ENCODE peak calls at places on chromosomes 5 and 9, in seven cellular contexts. T, N, F, O, D, G and Q are unnamed samples.

GRCh38 chr5:31889131-31889561 is 250.2 kb downstream of the PDZD2 start:
- DNase-seq in T (no peak), N (no peak), F (no peak), O (no peak), D (no peak), G (peak), Q (no peak)

GRCh38 chr9:86434039-86434726 is 80.0 kb upstream of the TUT7 start:
- DNase-seq in T (no peak), N (peak), F (peak), O (peak), D (peak), G (no peak), Q (peak)

GRCh38 chr5:40841068-40841805 is at the start of gene CARD6:
- DNase-seq in T (no peak), N (no peak), F (peak), O (peak), D (no peak), G (peak), Q (no peak)

GRCh38 chr5:89265511-89266169 is 382.7 kb upstream of the MEF2C start:
- DNase-seq in T (no peak), N (no peak), F (no peak), O (no peak), D (no peak), G (no peak), Q (no peak)

GRCh38 chr5:55708732-55709131 is 3.4 kb downstream of the SLC38A9 start:
- DNase-seq in T (no peak), N (no peak), F (no peak), O (no peak), D (no peak), G (no peak), Q (no peak)

GRCh38 chr5:28557114-28557513 is 1518.7 kb upstream of the CDH9 start:
- DNase-seq in T (no peak), N (no peak), F (no peak), O (no peak), D (no peak), G (no peak), Q (no peak)

GRCh38 chr5:150144211-150144801 is 11.3 kb downstream of the PDGFRB start:
- DNase-seq in T (no peak), N (no peak), F (peak), O (no peak), D (peak), G (no peak), Q (no peak)

GRCh38 chr5:97071101-97071500 is 71.3 kb downstream of the LIX1 start:
- DNase-seq in T (no peak), N (no peak), F (no peak), O (no peak), D (peak), G (peak), Q (no peak)

GRCh38 chr5:158054388-158055092 is 195.6 kb upstream of the CLINT1 start:
- DNase-seq in T (no peak), N (no peak), F (no peak), O (no peak), D (peak), G (no peak), Q (no peak)

GRCh38 chr5:134503937-134504437 is 21.5 kb upstream of the JADE2 start:
- DNase-seq in T (no peak), N (no peak), F (no peak), O (no peak), D (no peak), G (no peak), Q (no peak)

GRCh38 chr5:37435261-37435660 is 56.1 kb downstream of the WDR70 start:
- DNase-seq in T (no peak), N (no peak), F (no peak), O (no peak), D (no peak), G (no peak), Q (no peak)

GRCh38 chr5:123496892-123497291 is 15.1 kb upstream of the CSNK1G3 start:
- DNase-seq in T (no peak), N (no peak), F (no peak), O (no peak), D (no peak), G (peak), Q (no peak)

GRCh38 chr5:54387031-54387430 is 68.5 kb upstream of the HSPB3 start:
- DNase-seq in T (no peak), N (no peak), F (no peak), O (no peak), D (no peak), G (no peak), Q (no peak)

GRCh38 chr9:87836951-87837715 is 45.5 kb upstream of the SPATA31E1 start:
- DNase-seq in T (no peak), N (no peak), F (no peak), O (no peak), D (no peak), G (no peak), Q (no peak)

GRCh38 chr9:133838859-133839507 is 100.8 kb upstream of the SARDH start:
- DNase-seq in T (no peak), N (no peak), F (no peak), O (no peak), D (no peak), G (no peak), Q (no peak)

GRCh38 chr5:132387649-132388117 is 18.2 kb downstream of the SLC22A5 start:
- DNase-seq in T (no peak), N (peak), F (peak), O (peak), D (peak), G (peak), Q (peak)

GRCh38 chr5:72456391-72457060 is 50.7 kb downstream of the ZNF366 start:
- DNase-seq in T (no peak), N (no peak), F (no peak), O (no peak), D (no peak), G (no peak), Q (no peak)

GRCh38 chr9:34001951-34002350 is 46.7 kb downstream of the UBAP2 start:
- DNase-seq in T (no peak), N (no peak), F (no peak), O (no peak), D (no peak), G (no peak), Q (no peak)

GRCh38 chr5:73967347-73967746 is 341.4 kb downstream of the ARHGEF28 start:
- DNase-seq in T (no peak), N (no peak), F (no peak), O (no peak), D (no peak), G (no peak), Q (no peak)

GRCh38 chr9:113155911-113156559 is 5.2 kb downstream of the SLC31A2 start:
- DNase-seq in T (no peak), N (no peak), F (no peak), O (no peak), D (no peak), G (no peak), Q (no peak)

GRCh38 chr5:16519435-16519834 is 53.8 kb upstream of the ZNF622 start:
- DNase-seq in T (no peak), N (no peak), F (no peak), O (no peak), D (no peak), G (no peak), Q (peak)

DNA sequence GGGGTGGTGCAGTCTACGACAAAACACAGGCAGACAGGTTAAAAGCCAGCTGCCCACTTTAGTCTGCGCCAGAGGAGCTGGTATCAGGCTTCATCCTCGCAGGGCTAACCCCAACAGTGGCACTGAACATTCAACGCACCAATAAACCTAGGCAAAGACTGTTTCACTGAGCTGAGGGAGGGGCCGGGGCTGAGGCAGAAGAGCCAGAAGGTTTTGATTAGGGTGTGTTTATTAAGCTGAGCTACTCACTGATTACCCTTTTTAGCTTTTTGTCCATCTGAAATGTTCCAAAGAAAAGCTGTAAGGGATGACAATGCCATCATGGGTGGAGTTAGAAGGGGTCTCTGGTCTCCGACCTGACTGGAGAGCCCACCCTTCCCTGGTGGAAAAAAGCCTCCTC is 1.4 kb downstream of the ZMYND19 start:
- DNase-seq in T (no peak), N (no peak), F (no peak), O (no peak), D (no peak), G (no peak), Q (no peak)
- H3K4me3 ChIP-seq in T (peak), N (peak), F (no peak), O (peak), D (no peak), G (no peak), Q (no peak)

GRCh38 chr9:35415769-35416427 is 74.0 kb upstream of the RUSC2 start:
- DNase-seq in T (no peak), N (no peak), F (no peak), O (no peak), D (no peak), G (no peak), Q (no peak)
- TF ChIP-seq CTCF in T (no peak), N (peak), F (no peak), O (no peak), D (no peak), G (no peak), Q (no peak)

DNA sequence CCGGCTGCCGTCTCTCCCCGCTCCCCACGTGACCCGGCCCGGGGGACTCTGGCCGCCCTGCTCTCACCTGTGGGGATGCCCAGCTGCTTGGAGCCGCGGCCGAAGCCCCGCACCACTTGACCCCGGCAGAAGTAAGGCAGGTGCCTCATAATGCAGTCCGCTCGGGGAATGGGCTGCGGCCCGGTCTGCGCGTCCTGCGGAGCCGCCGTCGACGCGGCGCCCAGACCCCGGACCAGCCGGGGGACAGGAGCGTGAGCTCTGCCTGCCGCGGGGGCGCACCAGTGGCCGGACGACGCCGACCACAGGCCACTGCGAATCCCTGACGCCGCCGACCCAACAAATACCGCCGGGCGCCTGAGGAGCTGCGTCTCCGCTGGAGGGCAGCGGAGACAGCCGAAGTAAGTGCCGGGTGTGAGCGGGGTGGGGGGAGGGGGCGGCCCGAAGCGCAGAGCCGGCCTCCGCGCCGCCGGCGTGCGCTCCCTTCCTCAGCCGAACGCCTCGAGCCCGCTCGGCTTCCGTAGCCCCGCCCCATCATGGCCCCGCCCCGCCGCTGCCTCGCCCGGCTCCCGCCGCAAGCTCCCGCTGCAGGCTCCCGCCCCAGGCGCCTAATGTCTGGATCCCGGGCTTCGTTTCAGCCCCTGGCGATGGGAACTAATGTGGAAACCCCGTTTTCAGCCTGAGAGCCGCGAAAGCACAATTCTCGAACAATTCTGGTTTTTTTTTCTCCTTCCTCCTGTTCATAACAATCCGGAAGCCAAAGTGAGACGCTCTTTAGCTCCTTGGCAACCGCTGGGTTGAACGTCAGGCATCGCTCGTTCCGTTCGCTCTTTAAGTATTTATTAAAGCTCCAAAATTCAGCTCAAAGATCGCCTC is at the start of gene RFK:
- DNase-seq in T (peak), N (peak), F (peak), O (peak), D (peak), G (peak), Q (peak)
- TF ChIP-seq POLR2A in T (peak), N (peak), F (peak), O (peak), D (peak), G (peak), Q (no peak)

GRCh38 chr9:127005770-127006314 is 91.3 kb downstream of the RALGPS1 start:
- DNase-seq in T (no peak), N (no peak), F (no peak), O (no peak), D (no peak), G (no peak), Q (no peak)
- H3K4me3 ChIP-seq in T (no peak), N (no peak), F (no peak), O (no peak), D (no peak), G (no peak), Q (no peak)

DNA sequence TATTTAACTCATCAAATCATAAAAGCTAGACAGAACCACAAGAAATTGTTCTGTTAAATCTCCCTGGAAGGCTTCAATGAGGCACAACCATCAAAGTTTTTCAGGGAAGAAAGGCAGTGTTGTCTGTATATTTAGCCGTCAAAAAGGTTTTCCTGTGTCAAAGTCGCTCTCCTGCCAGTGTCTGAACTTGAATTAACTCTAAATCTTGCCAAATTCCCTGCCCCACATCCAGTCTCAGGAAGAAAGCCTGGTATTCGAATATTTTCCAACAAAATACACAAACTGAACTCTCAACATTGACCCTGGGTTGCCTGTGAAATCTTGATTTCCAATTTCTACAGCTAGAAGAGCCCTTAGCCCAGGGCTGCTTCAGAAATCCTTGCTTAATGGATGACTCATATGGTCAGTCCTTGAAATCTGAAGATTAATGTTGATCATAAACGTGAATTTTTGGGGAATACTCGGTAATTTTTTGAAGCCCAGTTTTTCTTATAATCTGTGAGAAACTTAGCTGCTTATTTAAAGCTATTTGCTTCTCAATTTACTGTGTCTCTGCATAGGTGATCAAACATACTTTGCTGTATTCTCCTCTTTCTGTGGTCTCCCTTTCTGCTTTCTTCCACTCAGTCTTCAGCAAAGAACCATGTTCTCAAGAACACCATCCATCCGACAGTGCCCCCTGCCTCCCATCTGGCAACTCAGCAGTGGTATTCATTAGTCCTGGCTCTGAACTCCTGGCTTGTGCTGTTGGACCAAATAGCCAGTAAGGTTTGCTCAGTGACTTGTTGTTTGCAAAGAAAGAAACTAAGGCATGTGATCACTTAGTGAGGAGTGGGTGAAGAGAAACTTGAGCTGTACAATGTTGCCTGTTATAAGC is 58.9 kb downstream of the NREP start:
- DNase-seq in T (no peak), N (no peak), F (no peak), O (peak), D (no peak), G (no peak), Q (no peak)
- TF ChIP-seq CTCF in T (no peak), N (peak), F (no peak), O (no peak), D (peak), G (no peak), Q (no peak)

GRCh38 chr5:125422342-125422741 is 675.9 kb upstream of the ZNF608 start:
- DNase-seq in T (no peak), N (no peak), F (no peak), O (no peak), D (no peak), G (no peak), Q (no peak)

GRCh38 chr5:125424374-125424773 is 677.9 kb upstream of the ZNF608 start:
- DNase-seq in T (no peak), N (no peak), F (no peak), O (no peak), D (no peak), G (no peak), Q (no peak)

DNA sequence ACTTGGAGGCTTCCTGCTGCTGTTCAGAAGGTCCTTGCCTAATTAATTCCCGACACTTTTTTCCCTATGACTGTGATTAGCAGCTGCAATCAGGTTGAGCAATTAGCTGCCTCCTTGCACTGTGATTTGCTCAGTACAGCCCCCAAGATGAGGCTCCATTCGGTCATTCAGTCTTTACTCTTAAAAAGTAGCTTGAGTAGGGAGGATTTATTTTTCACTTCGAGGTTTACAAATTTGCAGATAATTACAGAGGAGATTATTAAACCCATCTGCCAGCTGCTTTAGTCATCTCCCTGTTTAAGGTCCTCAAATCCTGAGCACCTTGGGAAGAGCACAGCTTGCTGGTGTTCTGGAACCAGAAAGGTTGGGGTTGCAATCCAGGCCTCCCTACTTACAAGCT is 678.4 kb upstream of the ZNF608 start:
- DNase-seq in T (no peak), N (no peak), F (no peak), O (no peak), D (no peak), G (no peak), Q (no peak)
- TF ChIP-seq POLR2A in T (no peak), N (no peak), F (no peak), O (no peak), D (no peak), G (no peak), Q (no peak)

DNA sequence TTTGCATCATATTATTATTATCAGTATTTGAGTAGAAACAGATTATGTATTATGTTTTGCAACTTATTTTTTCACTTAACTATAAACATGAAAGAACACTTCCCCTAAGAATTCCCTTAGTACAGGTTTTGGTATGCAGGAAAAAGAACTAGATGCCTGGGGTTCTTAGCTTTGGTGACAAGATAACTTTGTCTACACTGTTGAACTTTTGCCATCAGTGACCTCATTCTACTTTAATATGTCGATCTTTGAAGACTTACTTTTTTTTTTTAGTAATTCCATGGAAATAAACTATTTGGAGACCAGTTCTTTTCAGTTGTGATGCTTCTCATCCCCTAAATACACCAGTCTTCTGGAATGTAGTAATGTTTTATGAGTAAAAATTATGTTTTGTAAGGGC is 34.3 kb downstream of the ZNF462 start:
- DNase-seq in T (no peak), N (no peak), F (no peak), O (peak), D (no peak), G (no peak), Q (no peak)
- H3K4me3 ChIP-seq in T (no peak), N (no peak), F (no peak), O (no peak), D (no peak), G (no peak), Q (no peak)

GRCh38 chr5:7897014-7897600 is 28.2 kb downstream of the MTRR start:
- DNase-seq in T (no peak), N (no peak), F (no peak), O (peak), D (no peak), G (no peak), Q (no peak)
- TF ChIP-seq CTCF in T (no peak), N (peak), F (no peak), O (peak), D (no peak), G (no peak), Q (no peak)

GRCh38 chr9:76341616-76342015 is 52.6 kb downstream of the RFK start:
- DNase-seq in T (no peak), N (no peak), F (no peak), O (no peak), D (no peak), G (no peak), Q (no peak)
- TF ChIP-seq POLR2A in T (no peak), N (no peak), F (no peak), O (no peak), D (no peak), G (no peak), Q (no peak)

GRCh38 chr5:135545115-135545514 is 9.4 kb upstream of the NEUROG1 start:
- DNase-seq in T (no peak), N (no peak), F (no peak), O (no peak), D (no peak), G (no peak), Q (no peak)
- H3K4me3 ChIP-seq in T (no peak), N (no peak), F (no peak), O (no peak), D (no peak), G (no peak), Q (no peak)